ENCODE peak calls at places on chromosomes 13 and 19, in five cellular contexts. D is iPS-NIHi11; R is NT2/D1; Y is activated CD4-positive, CD25-positive, alpha-beta regulatory T cell treated with anti-CD3 and anti-CD28 coated beads, Interleukin-2, amount 50 U/mL, for 16 hours; G is Kasumi-1. Z is an unnamed sample.

GRCh38 chr13:30145709-30146367 is 161.5 kb downstream of the KATNAL1 start:
- DNase-seq in D (no peak), Y (no peak), G (no peak), R (no peak), Z (no peak)

GRCh38 chr13:80001510-80001842 is 339.4 kb downstream of the SPRY2 start:
- DNase-seq in Y (no peak), G (no peak), R (no peak), D (no peak), Z (no peak)

GRCh38 chr13:113452942-113453901 is at the start of gene ADPRHL1:
- DNase-seq in G (no peak), Y (no peak), R (no peak), D (no peak), Z (no peak)

GRCh38 chr13:93687261-93687660 is 460.7 kb downstream of the GPC6 start:
- DNase-seq in R (no peak), G (no peak), D (no peak), Y (no peak), Z (no peak)

GRCh38 chr19:1070931-1071791 is 4.2 kb downstream of the ARHGAP45 start:
- DNase-seq in Y (no peak), G (no peak), R (no peak), D (peak; percentile 81), Z (no peak)

GRCh38 chr19:16325161-16325527 is 518 bp downstream of the KLF2 start:
- DNase-seq in Y (no peak), D (peak; percentile 61), R (no peak), G (no peak), Z (no peak)

GRCh38 chr13:98279473-98280175 is 102.6 kb upstream of the RNF113B start:
- DNase-seq in G (peak; percentile 23), D (peak; percentile 61), Y (no peak), R (no peak), Z (no peak)

GRCh38 chr19:7067716-7068115 is 1.8 kb upstream of the ZNF557 start:
- DNase-seq in R (no peak), G (no peak), D (no peak), Y (no peak), Z (no peak)

GRCh38 chr13:111216166-111216960 is 101.3 kb downstream of the ARHGEF7 start:
- DNase-seq in D (peak; percentile 55), R (no peak), G (no peak), Y (no peak), Z (no peak)

GRCh38 chr19:1431759-1432506 is 6.3 kb upstream of the RPS15 start:
- DNase-seq in D (no peak), Y (no peak), R (no peak), G (no peak), Z (no peak)

GRCh38 chr13:65844266-65844841 is 1385.8 kb downstream of the PCDH9 start:
- DNase-seq in G (no peak), Y (no peak), R (no peak), D (no peak), Z (no peak)

GRCh38 chr19:19403373-19403901 is 2.0 kb upstream of the GATAD2A start:
- DNase-seq in R (no peak), Y (no peak), G (no peak), D (no peak), Z (no peak)

GRCh38 chr13:44108345-44108858 is 228.7 kb downstream of the LACC1 start:
- DNase-seq in D (no peak), Y (no peak), G (no peak), R (no peak), Z (no peak)

GRCh38 chr19:33171916-33172359 is 22.2 kb upstream of the LRP3 start:
- DNase-seq in D (no peak), R (no peak), G (no peak), Y (no peak), Z (no peak)

GRCh38 chr19:15936950-15937349 is 2.6 kb upstream of the CYP4F11 start:
- DNase-seq in D (no peak), G (no peak), R (no peak), Y (no peak), Z (no peak)

GRCh38 chr19:7662657-7663056 is 6.2 kb upstream of the RETN start:
- DNase-seq in Y (no peak), R (no peak), D (no peak), G (no peak), Z (no peak)

GRCh38 chr13:48976677-48977625 is 1.2 kb downstream of the FNDC3A start:
- DNase-seq in G (peak; percentile 31), R (no peak), D (no peak), Y (no peak), Z (no peak)